ENCODE peak calls at places on chromosomes 13 and 19, in eight cellular contexts. V, A, X, H, D, O, E and G are unnamed samples.

GRCh38 chr19:58304255-58304654 is 922 bp upstream of the ERVK3-1 start:
- DNase-seq in V (no peak), A (no peak), X (no peak), H (no peak), D (no peak), O (peak), E (no peak), G (no peak)

GRCh38 chr19:41449079-41449864 is 6.3 kb downstream of the ERICH4 start:
- DNase-seq in V (peak), A (peak), X (peak), H (no peak), D (peak), O (peak), E (peak), G (peak)

GRCh38 chr19:42424345-42424707 is 2.9 kb downstream of the LIPE start:
- DNase-seq in V (no peak), A (no peak), X (no peak), H (no peak), D (no peak), O (no peak), E (no peak), G (no peak)

GRCh38 chr13:41054919-41055619 is 6.2 kb upstream of the WBP4 start:
- DNase-seq in V (no peak), A (no peak), X (peak), H (no peak), D (peak), O (peak), E (peak), G (no peak)

GRCh38 chr13:24032252-24032651 is 128.3 kb upstream of the SPATA13 start:
- DNase-seq in V (peak), A (no peak), X (no peak), H (no peak), D (no peak), O (no peak), E (no peak), G (no peak)

GRCh38 chr13:111117961-111118360 is 2.9 kb downstream of the ARHGEF7 start:
- DNase-seq in V (no peak), A (no peak), X (peak), H (no peak), D (no peak), O (no peak), E (no peak), G (no peak)

GRCh38 chr19:43605875-43606568 is 5.9 kb upstream of the SRRM5 start:
- DNase-seq in V (no peak), A (no peak), X (no peak), H (no peak), D (no peak), O (no peak), E (no peak), G (no peak)

GRCh38 chr19:39941151-39941550 is 6.7 kb upstream of the FCGBP start:
- DNase-seq in V (no peak), A (no peak), X (no peak), H (no peak), D (no peak), O (no peak), E (no peak), G (no peak)

GRCh38 chr13:109998808-109999528 is 212.6 kb upstream of the IRS2 start:
- DNase-seq in V (peak), A (no peak), X (no peak), H (no peak), D (peak), O (no peak), E (no peak), G (no peak)

GRCh38 chr13:104327217-104327616 is 1261.0 kb upstream of the SLC10A2 start:
- DNase-seq in V (no peak), A (no peak), X (no peak), H (no peak), D (no peak), O (no peak), E (no peak), G (no peak)

GRCh38 chr19:15702590-15702930 is 25.3 kb upstream of the OR10H2 start:
- DNase-seq in V (no peak), A (peak), X (peak), H (no peak), D (peak), O (peak), E (peak), G (no peak)

GRCh38 chr19:44746946-44747738 is 1.4 kb upstream of the BCL3 start:
- DNase-seq in V (peak), A (peak), X (peak), H (peak), D (peak), O (peak), E (peak), G (no peak)

GRCh38 chr13:27270594-27271520 is at the start of gene RASL11A:
- DNase-seq in V (peak), A (peak), X (peak), H (no peak), D (peak), O (peak), E (peak), G (peak)

GRCh38 chr13:71979616-71980015 is 112.6 kb upstream of the DACH1 start:
- DNase-seq in V (no peak), A (peak), X (no peak), H (no peak), D (peak), O (no peak), E (peak), G (no peak)

GRCh38 chr13:73625562-73626339 is 508.5 kb downstream of the KLF12 start:
- DNase-seq in V (no peak), A (no peak), X (no peak), H (no peak), D (no peak), O (no peak), E (no peak), G (no peak)

GRCh38 chr19:46115396-46116109 is 8.9 kb downstream of the IGFL3 start:
- DNase-seq in V (peak), A (peak), X (peak), H (peak), D (no peak), O (no peak), E (no peak), G (no peak)

GRCh38 chr13:103140001-103140671 is 73.9 kb upstream of the SLC10A2 start:
- DNase-seq in V (no peak), A (peak), X (peak), H (peak), D (peak), O (peak), E (peak), G (no peak)

GRCh38 chr19:40604647-40605200 is 3.6 kb downstream of the LTBP4 start:
- DNase-seq in V (no peak), A (no peak), X (no peak), H (no peak), D (peak), O (peak), E (no peak), G (no peak)

GRCh38 chr19:33132021-33132420 is at the start of gene WDR88:
- DNase-seq in V (no peak), A (no peak), X (no peak), H (no peak), D (no peak), O (no peak), E (no peak), G (no peak)

GRCh38 chr13:77239312-77239711 is 87.6 kb downstream of the MYCBP2 start:
- DNase-seq in V (peak), A (no peak), X (no peak), H (no peak), D (no peak), O (no peak), E (no peak), G (no peak)

GRCh38 chr19:4722671-4723464 is 774 bp downstream of the DPP9 start:
- DNase-seq in V (peak), A (no peak), X (no peak), H (no peak), D (no peak), O (no peak), E (no peak), G (no peak)
- TF ChIP-seq RAD21 in V (no peak), A (no peak), X (no peak), H (no peak), D (no peak), O (no peak), E (no peak), G (no peak)

GRCh38 chr19:17948967-17949930 is 16.4 kb downstream of the CCDC124 start:
- DNase-seq in V (no peak), A (no peak), X (no peak), H (no peak), D (no peak), O (no peak), E (no peak), G (peak)
- H3K4me3 ChIP-seq in V (no peak), A (no peak), X (no peak), H (peak), D (no peak), O (peak), E (no peak), G (peak)

GRCh38 chr13:37369618-37370017 is 228.9 kb downstream of the POSTN start:
- DNase-seq in V (peak), A (no peak), X (no peak), H (no peak), D (no peak), O (no peak), E (no peak), G (no peak)
- TF ChIP-seq RAD21 in V (no peak), A (no peak), X (no peak), H (no peak), D (no peak), O (no peak), E (no peak), G (no peak)

DNA sequence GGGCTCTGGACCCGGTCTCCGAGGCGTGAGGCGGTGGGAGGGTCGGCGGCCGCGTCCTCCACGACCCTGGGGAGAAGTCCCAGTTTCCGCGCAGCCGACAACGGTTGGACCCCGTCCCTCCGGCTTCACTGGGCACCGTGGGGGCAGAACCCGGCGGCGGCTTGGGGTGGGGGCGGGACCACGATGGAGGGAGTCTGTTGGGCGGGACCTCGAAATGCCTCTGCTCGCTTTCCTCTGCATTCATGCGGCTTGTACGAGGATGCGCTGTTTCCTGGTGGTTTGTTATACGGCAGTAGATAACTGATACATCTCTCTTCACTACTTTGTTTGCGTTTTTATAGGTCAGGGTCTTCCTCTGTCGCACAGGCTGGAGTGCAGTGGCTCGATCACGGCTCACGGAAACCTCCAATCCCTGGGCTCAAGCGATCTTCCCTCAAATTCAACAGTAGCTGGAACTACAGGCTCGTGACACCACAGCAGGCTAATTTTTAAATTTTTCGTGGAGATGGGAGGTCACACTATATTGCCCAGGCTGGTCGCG is 24.6 kb upstream of the ZNF846 start:
- DNase-seq in V (peak), A (no peak), X (no peak), H (no peak), D (peak), O (peak), E (no peak), G (no peak)
- H3K4me3 ChIP-seq in V (peak), A (no peak), X (peak), H (peak), D (peak), O (peak), E (peak), G (peak)

GRCh38 chr13:59681630-59682311 is 482.0 kb downstream of the DIAPH3 start:
- DNase-seq in V (no peak), A (no peak), X (no peak), H (no peak), D (no peak), O (no peak), E (no peak), G (no peak)
- TF ChIP-seq RAD21 in V (no peak), A (no peak), X (no peak), H (no peak), D (no peak), O (no peak), E (no peak), G (no peak)